ENCODE peak calls at places on chromosome 20, in seven cellular contexts. D is heart right ventricle, Q is H1, K is HFF-Myc, I is Calu3, T is HL-60, V is cardiac fibroblast. F is an unnamed sample.

GRCh38 chr20:41339957-41340326 is 679 bp upstream of the LPIN3 start:
- DNase-seq in D (peak; percentile 86), T (peak; percentile 37), Q (peak; percentile 88), V (peak; percentile 76), I (peak; percentile 99), K (peak; percentile 41), F (peak; percentile 89)

GRCh38 chr20:10064611-10065010 is 29.8 kb downstream of the ANKEF1 start:
- DNase-seq in T (no peak), K (no peak), I (no peak), D (no peak), V (no peak), Q (no peak), F (no peak)

GRCh38 chr20:50787181-50787580 is 7.7 kb upstream of the BCAS4 start:
- DNase-seq in D (no peak), I (no peak), T (no peak), Q (no peak), V (no peak), K (no peak), F (no peak)

GRCh38 chr20:47677314-47678129 is 107.8 kb downstream of the SULF2 start:
- DNase-seq in T (peak; percentile 37), V (peak; percentile 46), I (peak; percentile 87), D (peak; percentile 52), K (no peak), Q (peak; percentile 59), F (peak; percentile 60)

GRCh38 chr20:4684837-4685413 is 36.8 kb upstream of the PRND start:
- DNase-seq in I (no peak), V (peak; percentile 70), K (no peak), Q (no peak), D (no peak), T (no peak), F (peak; percentile 93)

GRCh38 chr20:50438986-50439407 is 71.2 kb upstream of the PTPN1 start:
- DNase-seq in T (no peak), K (no peak), I (peak; percentile 85), V (peak; percentile 90), D (no peak), Q (no peak), F (peak; percentile 94)

GRCh38 chr20:9331707-9332435 is 182.5 kb upstream of the LAMP5 start:
- DNase-seq in D (no peak), Q (no peak), V (no peak), K (no peak), T (no peak), I (no peak), F (no peak)

GRCh38 chr20:48025061-48025515 is 239.8 kb upstream of the SULF2 start:
- DNase-seq in T (no peak), I (no peak), Q (no peak), V (peak; percentile 21), D (peak; percentile 28), K (peak; percentile 59), F (peak; percentile 84)

GRCh38 chr20:23126281-23127061 is 40.3 kb upstream of the CD93 start:
- DNase-seq in K (no peak), Q (no peak), V (no peak), I (no peak), T (peak; percentile 78), D (no peak), F (no peak)

GRCh38 chr20:32581839-32582658 is 3.1 kb downstream of the NOL4L start:
- DNase-seq in K (no peak), D (no peak), Q (no peak), I (no peak), T (no peak), V (no peak), F (no peak)

GRCh38 chr20:46312075-46312944 is 4.0 kb upstream of the CDH22 start:
- DNase-seq in K (no peak), V (no peak), I (no peak), D (no peak), Q (peak; percentile 46), T (no peak), F (no peak)

GRCh38 chr20:61442075-61442670 is 190.1 kb downstream of the CDH4 start:
- DNase-seq in I (no peak), T (no peak), D (no peak), Q (no peak), V (peak; percentile 28), K (no peak), F (no peak)

GRCh38 chr20:33936651-33937050 is 57.1 kb upstream of the RALY start:
- DNase-seq in I (no peak), K (no peak), V (no peak), D (no peak), Q (no peak), T (no peak), F (no peak)

GRCh38 chr20:33927703-33928102 is 66.0 kb upstream of the RALY start:
- DNase-seq in Q (no peak), I (no peak), T (no peak), D (no peak), K (no peak), V (no peak), F (no peak)

GRCh38 chr20:33929917-33930316 is 63.8 kb upstream of the RALY start:
- DNase-seq in V (no peak), K (no peak), I (no peak), D (no peak), Q (no peak), T (no peak), F (no peak)

GRCh38 chr20:33933469-33933909 is 60.2 kb upstream of the RALY start:
- DNase-seq in K (no peak), V (peak; percentile 76), I (peak; percentile 63), T (peak; percentile 30), D (peak; percentile 34), Q (peak; percentile 51), F (peak; percentile 79)
- TF ChIP-seq CTCF in K (peak; percentile 48), V (peak; percentile 56), I (peak; percentile 14), T (peak; percentile 18), D (peak; percentile 45), Q (peak; percentile 92), F (peak; percentile 64)

DNA sequence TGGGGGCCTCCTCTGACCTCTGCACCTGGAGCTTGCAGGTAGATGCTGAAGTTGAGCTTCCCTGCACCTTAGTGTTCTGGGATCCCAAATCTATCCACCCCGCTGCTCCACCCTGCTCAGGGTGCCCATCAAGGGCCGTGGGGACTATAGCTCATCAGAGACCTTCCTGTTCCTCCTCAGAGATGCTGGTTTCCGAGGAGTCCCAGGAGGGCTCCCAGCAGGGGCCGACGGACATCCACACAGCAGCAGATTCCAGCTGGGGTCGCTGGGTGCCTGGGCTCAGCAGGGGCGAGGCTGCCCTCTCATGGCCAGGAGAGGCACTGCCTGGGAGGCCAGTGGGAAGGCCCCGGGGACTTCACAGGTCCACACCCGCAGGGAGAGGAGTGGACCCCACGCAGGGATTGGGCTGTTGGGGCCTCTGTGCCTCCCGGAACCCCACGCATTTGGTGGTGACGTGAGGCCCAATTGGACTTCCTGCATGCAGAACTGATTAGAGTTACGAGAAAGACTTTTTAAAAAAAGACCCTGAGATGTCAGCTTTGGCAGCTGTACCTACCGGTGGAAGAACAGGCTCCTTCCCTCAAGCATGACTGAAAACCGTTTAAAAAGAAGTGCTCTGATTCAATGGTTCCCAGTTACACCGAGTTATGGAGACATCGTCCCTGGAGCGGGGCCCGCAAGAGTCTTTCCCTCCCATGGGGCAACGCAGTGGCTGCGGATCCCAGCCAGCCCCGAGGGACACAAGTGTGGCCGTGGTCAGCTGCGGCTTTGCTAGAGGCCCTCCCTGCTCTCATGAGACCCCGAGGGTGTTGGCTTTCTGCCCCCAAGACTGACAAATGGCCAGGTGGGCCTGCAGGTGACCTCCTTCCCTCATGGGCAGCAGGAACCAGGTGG is 25.3 kb upstream of the SLCO4A1 start:
- DNase-seq in V (peak; percentile 64), I (peak; percentile 92), K (no peak), D (peak; percentile 81), Q (no peak), T (peak; percentile 74), F (peak; percentile 75)
- TF ChIP-seq CTCF in V (peak; percentile 99), I (peak; percentile 99), K (peak; percentile 99), D (peak; percentile 95), Q (peak; percentile 92), T (peak; percentile 98), F (peak; percentile 98)

GRCh38 chr20:278181-278580 is 12.4 kb downstream of the C20orf96 start:
- DNase-seq in T (no peak), I (no peak), Q (no peak), D (no peak), K (no peak), V (no peak), F (no peak)

GRCh38 chr20:276620-277495 is 13.7 kb downstream of the C20orf96 start:
- DNase-seq in Q (no peak), D (no peak), T (no peak), I (no peak), V (no peak), K (no peak), F (no peak)

GRCh38 chr20:275791-276190 is 14.8 kb downstream of the C20orf96 start:
- DNase-seq in Q (no peak), T (no peak), I (no peak), V (no peak), D (no peak), K (no peak), F (no peak)

GRCh38 chr20:277496-277781 is 13.1 kb downstream of the C20orf96 start:
- DNase-seq in Q (no peak), T (no peak), V (no peak), I (no peak), D (no peak), K (no peak), F (no peak)

GRCh38 chr20:278607-279571 is 11.7 kb downstream of the C20orf96 start:
- DNase-seq in Q (no peak), D (peak; percentile 47), I (no peak), T (no peak), V (no peak), K (no peak), F (no peak)
- TF ChIP-seq CTCF in Q (peak; percentile 63), D (no peak), I (no peak), T (no peak), V (peak; percentile 5), K (peak; percentile 13), F (no peak)

GRCh38 chr20:6767536-6768227 is at the start of gene BMP2:
- DNase-seq in I (peak; percentile 42), K (no peak), V (peak; percentile 60), Q (no peak), D (peak; percentile 69), T (no peak), F (peak; percentile 41)
- TF ChIP-seq CTCF in I (no peak), K (no peak), V (no peak), Q (no peak), D (no peak), T (no peak), F (no peak)

DNA sequence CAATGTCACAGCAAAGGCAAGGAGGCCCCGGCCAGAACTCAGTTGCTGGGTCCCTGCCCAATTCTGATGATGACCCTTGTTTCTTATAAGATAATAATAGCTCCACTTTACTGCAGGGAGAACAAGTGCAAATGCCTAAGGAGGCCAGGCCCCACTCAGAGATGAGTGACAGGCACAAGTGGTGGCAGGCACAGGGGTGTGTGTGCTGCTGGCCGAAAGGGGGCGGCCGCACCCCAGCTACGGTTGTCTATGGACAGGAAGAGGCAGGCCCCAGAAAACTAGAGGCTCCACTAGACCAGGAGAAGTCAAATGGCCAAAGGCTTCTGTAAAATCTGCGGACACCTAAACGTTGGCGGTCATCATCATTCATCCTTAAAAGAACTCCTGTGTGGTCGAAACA is 28.5 kb downstream of the GNAS-AS1 start:
- DNase-seq in Q (no peak), I (no peak), V (no peak), T (no peak), K (no peak), D (no peak), F (no peak)
- TF ChIP-seq CTCF in Q (peak; percentile 46), I (no peak), V (no peak), T (no peak), K (no peak), D (no peak), F (no peak)

F was measured in MCF 10A.